ENCODE peak calls at places on chromosomes 2 and 18, in six cellular contexts. P, T, X, V, C and Z are unnamed samples.

GRCh38 chr2:147433822-147434221 is 411.0 kb upstream of the ACVR2A start:
- DNase-seq in V (no peak), T (no peak), X (no peak), P (no peak), C (no peak), Z (no peak)

GRCh38 chr2:133972786-133973185 is 281.1 kb upstream of the MGAT5 start:
- DNase-seq in P (peak), X (peak), T (no peak), C (no peak), V (peak), Z (no peak)

GRCh38 chr18:58362027-58362575 is 266.8 kb downstream of the ALPK2 start:
- DNase-seq in P (peak), T (no peak), C (no peak), V (no peak), X (peak), Z (no peak)

GRCh38 chr2:199434555-199434954 is 23.2 kb downstream of the SATB2 start:
- DNase-seq in V (no peak), T (no peak), P (no peak), C (no peak), X (no peak), Z (no peak)

GRCh38 chr2:71922501-71923142 is 225.0 kb downstream of the CYP26B1 start:
- DNase-seq in P (no peak), V (no peak), X (no peak), T (no peak), C (no peak), Z (no peak)

GRCh38 chr18:11308499-11308898 is 159.1 kb upstream of the PIEZO2 start:
- DNase-seq in T (no peak), V (no peak), X (no peak), P (no peak), C (no peak), Z (no peak)

GRCh38 chr2:97736608-97737330 is 23.4 kb downstream of the ZAP70 start:
- DNase-seq in X (peak), V (no peak), T (no peak), C (no peak), P (no peak), Z (no peak)

GRCh38 chr2:113834057-113834720 is 55.7 kb upstream of the ACTR3 start:
- DNase-seq in P (no peak), X (no peak), V (no peak), T (no peak), C (no peak), Z (no peak)

GRCh38 chr2:1004398-1004797 is 53.7 kb downstream of the SNTG2 start:
- DNase-seq in T (no peak), P (no peak), X (no peak), V (no peak), C (no peak), Z (no peak)

GRCh38 chr2:232419245-232420072 is 12.8 kb downstream of the ALPG start:
- DNase-seq in C (no peak), T (no peak), X (no peak), V (no peak), P (no peak), Z (no peak)

GRCh38 chr18:40878371-40878770 is 1076.7 kb upstream of the PIK3C3 start:
- DNase-seq in C (no peak), V (no peak), X (no peak), T (no peak), P (no peak), Z (no peak)

GRCh38 chr2:99139003-99139402 is 2.5 kb upstream of the C2orf15 start:
- DNase-seq in C (no peak), X (no peak), P (no peak), T (no peak), V (no peak), Z (peak)

GRCh38 chr2:233163486-233164103 is 87.9 kb upstream of the ATG16L1 start:
- DNase-seq in T (no peak), V (no peak), X (no peak), P (no peak), C (no peak), Z (no peak)

GRCh38 chr18:56869189-56869777 is 218.1 kb downstream of the WDR7 start:
- DNase-seq in X (no peak), C (no peak), V (no peak), P (no peak), T (no peak), Z (peak)

GRCh38 chr2:44246436-44246835 is 28.8 kb upstream of the SLC3A1 start:
- DNase-seq in P (no peak), X (no peak), C (no peak), V (no peak), T (no peak), Z (no peak)

GRCh38 chr2:199814845-199815211 is 36.2 kb downstream of the FTCDNL1 start:
- DNase-seq in V (no peak), P (no peak), C (no peak), X (no peak), T (no peak), Z (no peak)

GRCh38 chr2:219458996-219459395 is 24.4 kb downstream of the SPEG start:
- DNase-seq in X (no peak), C (no peak), P (no peak), T (no peak), V (no peak), Z (no peak)

GRCh38 chr2:219461669-219462068 is 27.0 kb downstream of the SPEG start:
- DNase-seq in P (no peak), V (no peak), T (no peak), C (no peak), X (no peak), Z (no peak)

GRCh38 chr2:219459460-219460311 is 25.0 kb downstream of the SPEG start:
- DNase-seq in X (peak), C (no peak), V (peak), T (peak), P (peak), Z (peak)

GRCh38 chr2:219461061-219461514 is 26.4 kb downstream of the SPEG start:
- DNase-seq in X (peak), V (no peak), C (no peak), P (no peak), T (no peak), Z (no peak)

GRCh38 chr2:219460424-219460926 is 25.8 kb downstream of the SPEG start:
- DNase-seq in T (no peak), C (no peak), P (no peak), V (peak), X (peak), Z (no peak)
- TF ChIP-seq POLR2A in T (peak), C (no peak), P (no peak), V (no peak), X (peak), Z (no peak)

DNA sequence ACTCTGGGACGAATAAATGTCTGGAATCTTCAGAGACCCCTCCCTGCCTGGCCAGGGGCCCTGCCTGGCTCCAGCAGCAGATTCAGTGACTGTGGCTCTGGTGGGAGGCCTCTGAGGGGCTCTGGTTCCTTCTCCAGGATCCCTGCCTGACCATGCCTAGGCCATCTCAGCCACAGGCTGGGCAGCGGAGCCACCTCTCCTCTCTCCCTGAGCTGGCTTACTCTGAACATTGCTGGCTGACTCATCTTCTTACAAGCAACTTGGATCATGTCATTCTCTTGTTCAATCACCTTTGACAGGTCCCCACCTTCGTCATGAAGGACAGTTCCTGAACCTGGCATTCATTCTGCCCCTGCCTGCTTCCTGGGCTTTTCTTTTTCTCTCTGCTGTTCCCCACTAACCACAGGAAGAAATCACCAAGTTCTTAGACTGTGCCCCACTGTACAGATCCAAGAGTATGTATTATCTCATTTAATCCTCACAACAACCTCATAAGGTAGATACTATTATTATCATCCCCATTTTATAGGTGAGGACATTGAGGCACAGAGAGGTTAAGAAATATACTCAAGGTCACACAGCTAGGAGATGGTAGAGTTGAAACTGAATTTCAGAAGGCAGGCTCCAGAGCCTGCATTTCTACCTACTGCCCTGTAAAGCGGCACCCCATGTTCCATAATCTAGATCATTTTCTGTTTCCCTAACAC is 155.5 kb upstream of the SMAD2 start:
- DNase-seq in C (no peak), T (no peak), V (no peak), P (no peak), X (no peak), Z (no peak)
- TF ChIP-seq POLR2A in C (no peak), T (no peak), V (no peak), P (no peak), X (no peak), Z (no peak)

DNA sequence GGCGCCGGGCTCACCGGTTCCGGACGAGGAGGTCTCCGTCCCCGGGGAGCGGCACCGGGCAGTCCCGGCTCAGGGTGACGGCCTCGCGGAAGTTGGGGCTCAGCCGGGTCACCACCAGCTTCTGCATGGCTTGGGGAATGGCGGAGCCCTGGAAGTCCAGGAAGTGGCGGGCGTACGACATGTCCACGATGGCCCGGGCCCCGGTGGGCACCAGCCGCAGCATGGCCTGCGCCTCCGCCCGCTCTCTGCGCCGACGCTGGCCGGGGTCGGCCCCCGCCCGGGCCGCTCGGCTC is 157 bp downstream of the PTGR3 start:
- DNase-seq in C (no peak), V (no peak), T (no peak), P (no peak), X (peak), Z (no peak)
- TF ChIP-seq POLR2A in C (no peak), V (no peak), T (peak), P (peak), X (peak), Z (no peak)

GRCh38 chr18:77974329-77974728 is 724.7 kb downstream of the GALR1 start:
- DNase-seq in X (no peak), P (no peak), T (no peak), V (no peak), C (no peak), Z (no peak)
- TF ChIP-seq POLR2A in X (no peak), P (no peak), T (no peak), V (no peak), C (no peak), Z (no peak)

GRCh38 chr2:73285162-73285739 is 973 bp upstream of the FBXO41 start:
- DNase-seq in T (no peak), V (no peak), C (no peak), P (no peak), X (no peak), Z (no peak)
- TF ChIP-seq POLR2A in T (no peak), V (no peak), C (no peak), P (no peak), X (no peak), Z (no peak)